ENCODE peak calls at places on chromosome 2, in seven cellular contexts. T is breast epithelium; F is upper lobe of right lung; C is sigmoid colon; D is stimulated activated CD4-positive, alpha-beta T cell treated with anti-CD3 and anti-CD28 coated beads, Interleukin-2, amount 100 ng/mL, for 48 hours; N is activated CD4-positive, CD25-positive, alpha-beta regulatory T cell; A is fibroblast of the aortic adventitia. U is an unnamed sample.

GRCh38 chr2:241900251-241901017 is 30.9 kb downstream of the RTP5 start:
- DNase-seq in D (no peak), C (no peak), N (no peak), F (peak; percentile 53), A (no peak), T (no peak), U (no peak)

GRCh38 chr2:146754606-146755005 is 1090.2 kb upstream of the ACVR2A start:
- DNase-seq in F (no peak), C (no peak), A (no peak), T (no peak), D (no peak), N (no peak), U (no peak)

GRCh38 chr2:241842620-241843211 is 16.0 kb downstream of the PDCD1 start:
- DNase-seq in A (no peak), C (peak; percentile 85), T (no peak), D (no peak), N (no peak), F (peak; percentile 82), U (no peak)

GRCh38 chr2:223081789-223082188 is 29.8 kb downstream of the KCNE4 start:
- DNase-seq in C (no peak), A (peak; percentile 90), D (no peak), N (no peak), F (no peak), T (no peak), U (no peak)

GRCh38 chr2:134778372-134778771 is 59.6 kb upstream of the TMEM163 start:
- DNase-seq in D (no peak), A (no peak), T (no peak), N (no peak), C (no peak), F (no peak), U (peak; percentile 13)

GRCh38 chr2:172193331-172194089 is 90.8 kb upstream of the DLX2 start:
- DNase-seq in T (no peak), F (no peak), D (no peak), C (no peak), A (no peak), N (no peak), U (no peak)

GRCh38 chr2:61421611-61422010 is 49.3 kb downstream of the USP34 start:
- DNase-seq in D (no peak), F (no peak), C (no peak), T (no peak), N (no peak), A (no peak), U (no peak)

GRCh38 chr2:230824406-230824978 is 40.2 kb upstream of the ITM2C start:
- DNase-seq in N (peak; percentile 5), T (peak; percentile 35), F (no peak), D (peak; percentile 46), A (peak; percentile 91), C (no peak), U (peak; percentile 87)

GRCh38 chr2:71608441-71608840 is 155.1 kb downstream of the DYSF start:
- DNase-seq in N (no peak), C (no peak), F (peak; percentile 25), T (peak; percentile 13), A (no peak), D (no peak), U (no peak)

GRCh38 chr2:16416651-16417050 is 249.0 kb downstream of the CYRIA start:
- DNase-seq in F (no peak), N (no peak), T (no peak), D (no peak), C (no peak), A (no peak), U (no peak)

GRCh38 chr2:185299867-185300266 is 438.7 kb upstream of the FSIP2 start:
- DNase-seq in D (no peak), C (no peak), F (no peak), T (no peak), N (no peak), A (no peak), U (no peak)

GRCh38 chr2:64212346-64212745 is 68.1 kb upstream of the PELI1 start:
- DNase-seq in D (no peak), N (no peak), C (no peak), T (no peak), F (no peak), A (peak; percentile 70), U (no peak)

GRCh38 chr2:60867007-60867406 is 14.4 kb upstream of the REL start:
- DNase-seq in T (no peak), F (no peak), D (no peak), N (no peak), A (no peak), C (no peak), U (no peak)

GRCh38 chr2:134782792-134783191 is 55.6 kb upstream of the ACMSD start:
- DNase-seq in C (no peak), D (no peak), A (no peak), F (no peak), N (no peak), T (no peak), U (peak; percentile 73)

GRCh38 chr2:232543928-232544631 is 4.6 kb downstream of the CHRNG start:
- DNase-seq in T (no peak), N (no peak), A (no peak), C (peak; percentile 51), D (no peak), F (peak; percentile 57), U (no peak)

GRCh38 chr2:134406311-134406710 is 152.4 kb downstream of the MGAT5 start:
- DNase-seq in T (no peak), D (no peak), C (no peak), F (no peak), A (no peak), N (no peak), U (no peak)

GRCh38 chr2:4518596-4518995 is 815.2 kb downstream of the DCDC2C start:
- DNase-seq in A (no peak), C (no peak), N (no peak), D (no peak), F (no peak), T (peak; percentile 30), U (no peak)

GRCh38 chr2:240561325-240561971 is 1.3 kb downstream of the DUSP28 start:
- DNase-seq in A (peak; percentile 49), T (no peak), N (no peak), D (no peak), F (no peak), C (peak; percentile 61), U (no peak)

GRCh38 chr2:144520718-144521487 is 984 bp upstream of the ZEB2 start:
- DNase-seq in N (no peak), C (no peak), A (peak; percentile 86), T (no peak), D (no peak), F (no peak), U (no peak)

GRCh38 chr2:11757101-11757500 is 10.7 kb downstream of the LPIN1 start:
- DNase-seq in D (no peak), C (no peak), A (no peak), N (no peak), T (no peak), F (no peak), U (no peak)

GRCh38 chr2:199100326-199101110 is 357.2 kb downstream of the SATB2 start:
- DNase-seq in D (no peak), C (no peak), T (no peak), N (no peak), F (no peak), A (peak; percentile 38), U (no peak)

GRCh38 chr2:193783681-193784080 is 1588.9 kb upstream of the TMEFF2 start:
- DNase-seq in C (no peak), A (peak; percentile 4), N (no peak), F (no peak), D (no peak), T (no peak), U (no peak)

GRCh38 chr2:166539340-166540162 is 45.5 kb upstream of the SCN7A start:
- DNase-seq in F (no peak), N (no peak), C (no peak), T (no peak), D (peak; percentile 12), A (peak; percentile 82), U (peak; percentile 64)

GRCh38 chr2:98881153-98881650 is 54.8 kb downstream of the CRACDL start:
- DNase-seq in F (peak; percentile 44), D (no peak), A (no peak), T (no peak), C (no peak), N (no peak), U (no peak)

GRCh38 chr2:191316246-191316645 is 71.0 kb downstream of the MYO1B start:
- DNase-seq in N (no peak), C (no peak), A (peak; percentile 44), T (no peak), D (no peak), F (no peak), U (no peak)

GRCh38 chr2:203470371-203470770 is 64.7 kb downstream of the RAPH1 start:
- DNase-seq in C (no peak), A (no peak), D (no peak), F (no peak), N (no peak), T (no peak), U (no peak)

GRCh38 chr2:229815858-229816257 is 101.5 kb upstream of the DNER start:
- DNase-seq in C (no peak), A (peak; percentile 31), D (no peak), T (no peak), F (no peak), N (no peak), U (no peak)

GRCh38 chr2:204503869-204504268 is 41.4 kb upstream of the PARD3B start:
- DNase-seq in N (no peak), F (no peak), D (no peak), T (no peak), A (peak; percentile 25), C (no peak), U (no peak)

GRCh38 chr2:226733189-226733858 is 66.3 kb downstream of the IRS1 start:
- DNase-seq in D (no peak), F (no peak), A (peak; percentile 20), T (no peak), N (no peak), C (no peak), U (peak; percentile 98)

GRCh38 chr2:188773075-188773474 is 201.1 kb upstream of the COL3A1 start:
- DNase-seq in C (no peak), D (no peak), N (no peak), A (peak; percentile 49), F (no peak), T (no peak), U (no peak)